ENCODE peak calls at places on chromosome 10, in ten cellular contexts. X is stomach; F is NCI-H146; Y is SW480; U is CD4-positive, CD25-positive, alpha-beta regulatory T cell; O is NCI-H1436; C is epithelial cell of esophagus; N is NCI-H2107; M is B cell; V is AG09309. S is an unnamed sample.

GRCh38 chr10:22133640-22134624 is 83.9 kb downstream of the EBLN1 start:
- DNase-seq in V (no peak), X (no peak), N (no peak), U (peak), M (peak), C (peak), Y (no peak), F (no peak), O (no peak), S (no peak)

GRCh38 chr10:31413325-31413724 is 94.3 kb downstream of the ZEB1 start:
- DNase-seq in O (no peak), Y (no peak), X (no peak), N (no peak), M (no peak), C (no peak), V (no peak), F (no peak), U (no peak), S (no peak)

GRCh38 chr10:24444337-24444736 is 235.4 kb downstream of the KIAA1217 start:
- DNase-seq in N (no peak), Y (peak), X (no peak), M (no peak), U (no peak), O (no peak), C (peak), V (no peak), F (no peak), S (no peak)

GRCh38 chr10:86436963-86437362 is 70.4 kb upstream of the GRID1 start:
- DNase-seq in F (no peak), U (no peak), M (no peak), O (no peak), Y (no peak), C (no peak), V (no peak), X (no peak), N (no peak), S (no peak)

GRCh38 chr10:127919418-127920191 is 12.7 kb downstream of the PTPRE start:
- DNase-seq in N (no peak), O (no peak), X (no peak), V (peak), M (no peak), C (no peak), F (no peak), Y (peak), U (no peak), S (no peak)

GRCh38 chr10:89837173-89838001 is 136.0 kb downstream of the KIF20B start:
- DNase-seq in U (peak), M (peak), O (no peak), X (peak), V (no peak), F (peak), N (no peak), C (peak), Y (no peak), S (peak)

GRCh38 chr10:79431891-79432831 is 13.3 kb downstream of the ZCCHC24 start:
- DNase-seq in X (no peak), N (no peak), V (no peak), C (no peak), Y (no peak), M (no peak), U (no peak), O (no peak), F (no peak), S (peak)

GRCh38 chr10:60646966-60647796 is 131.1 kb upstream of the CDK1 start:
- DNase-seq in N (peak), M (peak), C (peak), X (no peak), Y (peak), O (peak), F (peak), V (peak), U (peak), S (no peak)

GRCh38 chr10:48472670-48473069 is 132.2 kb downstream of the ARHGAP22 start:
- DNase-seq in C (no peak), F (no peak), N (no peak), M (no peak), Y (no peak), U (no peak), X (no peak), O (no peak), V (no peak), S (no peak)

GRCh38 chr10:104822088-104822487 is 181.0 kb downstream of the SORCS3 start:
- DNase-seq in Y (no peak), M (no peak), U (no peak), C (no peak), N (no peak), X (no peak), O (no peak), V (no peak), F (no peak), S (no peak)

GRCh38 chr10:6208781-6209235 is 6.1 kb downstream of the PFKFB3 start:
- DNase-seq in U (no peak), X (no peak), C (no peak), N (no peak), Y (no peak), O (no peak), F (no peak), M (no peak), V (no peak), S (no peak)

GRCh38 chr10:3887885-3888476 is 103.0 kb upstream of the KLF6 start:
- DNase-seq in N (no peak), X (no peak), U (peak), M (no peak), O (no peak), F (no peak), V (peak), C (peak), Y (no peak), S (peak)

GRCh38 chr10:112559328-112559727 is 112.3 kb downstream of the VTI1A start:
- DNase-seq in M (no peak), C (no peak), U (no peak), Y (no peak), F (no peak), N (no peak), X (no peak), O (no peak), V (no peak), S (no peak)

GRCh38 chr10:69319911-69320316 is 41.6 kb downstream of the HK1 start:
- DNase-seq in N (no peak), Y (no peak), V (no peak), F (no peak), C (no peak), M (no peak), X (no peak), O (no peak), U (peak), S (no peak)

GRCh38 chr10:3735175-3735574 is 49.8 kb downstream of the KLF6 start:
- DNase-seq in C (no peak), N (no peak), V (no peak), U (no peak), F (peak), M (no peak), Y (no peak), X (no peak), O (no peak), S (no peak)

GRCh38 chr10:127090135-127090534 is 106.3 kb downstream of the INSYN2A start:
- DNase-seq in V (no peak), M (no peak), X (no peak), N (no peak), Y (no peak), C (peak), U (no peak), O (no peak), F (peak), S (no peak)

GRCh38 chr10:107238275-107238674 is 73.8 kb upstream of the SORCS1 start:
- DNase-seq in M (no peak), N (no peak), Y (no peak), O (no peak), C (no peak), V (no peak), X (no peak), U (no peak), F (no peak), S (no peak)

GRCh38 chr10:24417053-24417452 is 208.1 kb downstream of the KIAA1217 start:
- DNase-seq in F (no peak), M (no peak), C (no peak), V (no peak), X (no peak), U (no peak), Y (no peak), N (no peak), O (no peak), S (no peak)

GRCh38 chr10:47207894-47208469 is 92.0 kb upstream of the GDF10 start:
- DNase-seq in V (no peak), N (no peak), X (no peak), C (no peak), U (no peak), M (no peak), F (no peak), Y (no peak), O (no peak), S (no peak)

GRCh38 chr10:78980354-78980753 is 88.4 kb upstream of the ZMIZ1 start:
- DNase-seq in O (no peak), Y (no peak), X (no peak), C (no peak), U (no peak), V (no peak), N (no peak), F (no peak), M (no peak), S (no peak)

GRCh38 chr10:103592186-103593021 is 98.9 kb downstream of the NEURL1 start:
- DNase-seq in M (peak), C (peak), U (peak), X (peak), Y (peak), N (no peak), O (peak), F (peak), V (no peak), S (no peak)

GRCh38 chr10:103921750-103922195 is 3.8 kb upstream of the STN1 start:
- DNase-seq in V (no peak), U (peak), O (peak), C (peak), X (peak), M (no peak), F (no peak), Y (no peak), N (no peak), S (no peak)